ENCODE peak calls at places on chromosome 11, in eight cellular contexts. W is kidney epithelial cell; A is NCI-H1105 treated with DMSO at 0.1 percent for 48 hours; B is cardiac fibroblast; R is CD4-positive, alpha-beta T cell; N is activated gamma-delta T cell treated with anti-CD3 and anti-CD28 coated beads, Interleukin-2, amount 50 U/mL, for 16 hours; C is fibroblast of the conjunctiva; D is T1000. M is an unnamed sample.

GRCh38 chr11:118834428-118835028 is 43.6 kb upstream of the DDX6 start:
- DNase-seq in D (no peak), N (no peak), B (peak; percentile 3), A (no peak), C (no peak), R (no peak), W (no peak), M (no peak)

GRCh38 chr11:1269957-1270356 is 39.5 kb downstream of the TOLLIP start:
- DNase-seq in D (no peak), A (no peak), W (no peak), C (no peak), B (no peak), R (no peak), N (no peak), M (no peak)

GRCh38 chr11:86800076-86800955 is at the start of gene PRSS23:
- DNase-seq in N (no peak), A (peak; percentile 73), C (peak; percentile 27), B (peak; percentile 62), R (no peak), W (no peak), D (peak; percentile 23), M (peak; percentile 76)

GRCh38 chr11:121895919-121896318 is 220.1 kb downstream of the BLID start:
- DNase-seq in B (peak; percentile 75), C (no peak), D (no peak), N (no peak), R (no peak), W (no peak), A (no peak), M (no peak)

GRCh38 chr11:62461740-62462522 is 43.1 kb downstream of the SCGB1A1 start:
- DNase-seq in C (no peak), B (peak; percentile 31), R (no peak), D (no peak), N (no peak), A (no peak), W (no peak), M (no peak)

GRCh38 chr11:73641668-73642067 is 4.7 kb upstream of the PLEKHB1 start:
- DNase-seq in W (no peak), B (no peak), R (no peak), C (no peak), D (no peak), N (no peak), A (no peak), M (no peak)

GRCh38 chr11:26350002-26350401 is 18.1 kb downstream of the ANO3 start:
- DNase-seq in D (no peak), R (no peak), A (no peak), N (no peak), C (no peak), B (no peak), W (no peak), M (no peak)

GRCh38 chr11:130513132-130513531 is 64.7 kb downstream of the ADAMTS15 start:
- DNase-seq in B (no peak), D (no peak), A (peak; percentile 44), C (no peak), R (no peak), W (no peak), N (no peak), M (no peak)

GRCh38 chr11:30006876-30007275 is 10.0 kb downstream of the KCNA4 start:
- DNase-seq in A (no peak), N (no peak), R (no peak), W (no peak), C (no peak), D (no peak), B (no peak), M (no peak)

GRCh38 chr11:134216816-134217215 is 7.0 kb downstream of the NCAPD3 start:
- DNase-seq in R (no peak), N (no peak), D (no peak), C (no peak), W (no peak), B (no peak), A (no peak), M (no peak)

GRCh38 chr11:93942176-93942575 is 79.0 kb upstream of the HEPHL1 start:
- DNase-seq in B (peak; percentile 15), N (no peak), R (no peak), W (no peak), D (no peak), A (no peak), C (peak; percentile 17), M (no peak)

GRCh38 chr11:69260622-69261021 is 33.3 kb upstream of the MYEOV start:
- DNase-seq in D (no peak), C (no peak), W (no peak), R (no peak), B (no peak), N (no peak), A (no peak), M (no peak)

GRCh38 chr11:130181295-130182272 is 22.0 kb downstream of the ST14 start:
- DNase-seq in A (peak; percentile 96), B (peak; percentile 84), D (no peak), C (no peak), W (no peak), R (no peak), N (no peak), M (no peak)

GRCh38 chr11:79221417-79222130 is 219.3 kb downstream of the TENM4 start:
- DNase-seq in B (no peak), A (no peak), D (no peak), R (no peak), W (no peak), N (no peak), C (no peak), M (no peak)

GRCh38 chr11:8384199-8384821 is 120.6 kb upstream of the LMO1 start:
- DNase-seq in N (no peak), W (peak; percentile 86), D (no peak), C (no peak), B (peak; percentile 51), R (no peak), A (no peak), M (no peak)

M was measured in HEK293T.